ENCODE peak calls at places on chromosome 1, in four cellular contexts. B, O, K and W are unnamed samples.
A peak's percentile ranks its signal among the peaks of the same experiment; 100 is the strongest.

GRCh38 chr1:26290416-26291261 is 10.8 kb downstream of the SH3BGRL3 start:
- DNase-seq in B (peak; percentile 62), O (no peak), K (no peak), W (no peak)

GRCh38 chr1:245345191-245345884 is 190.6 kb downstream of the KIF26B start:
- DNase-seq in B (no peak), O (no peak), K (no peak), W (no peak)

GRCh38 chr1:227759345-227760300 is 24.4 kb downstream of the SNAP47 start:
- DNase-seq in B (peak; percentile 79), O (peak; percentile 96), K (peak; percentile 48), W (peak; percentile 60)

GRCh38 chr1:30981172-30981571 is 72.6 kb upstream of the SDC3 start:
- DNase-seq in B (no peak), O (no peak), K (no peak), W (no peak)

GRCh38 chr1:222326004-222326709 is 221.7 kb downstream of the HHIPL2 start:
- DNase-seq in B (no peak), O (no peak), K (no peak), W (no peak)

GRCh38 chr1:112727716-112728115 is 12.6 kb upstream of the PPM1J start:
- DNase-seq in B (no peak), O (no peak), K (no peak), W (no peak)

GRCh38 chr1:117289316-117289715 is 77.9 kb upstream of the MAN1A2 start:
- DNase-seq in B (no peak), O (no peak), K (no peak), W (no peak)

GRCh38 chr1:228497817-228498216 is 10.6 kb downstream of the RNF187 start:
- DNase-seq in B (no peak), O (no peak), K (no peak), W (no peak)

GRCh38 chr1:51600954-51601353 is 15.9 kb upstream of the OSBPL9 start:
- DNase-seq in B (no peak), O (no peak), K (no peak), W (no peak)

GRCh38 chr1:50820545-50820944 is 139.5 kb downstream of the FAF1 start:
- DNase-seq in B (no peak), O (no peak), K (no peak), W (no peak)

GRCh38 chr1:198909973-198910372 is 271.1 kb downstream of the PTPRC start:
- DNase-seq in B (no peak), O (no peak), K (no peak), W (no peak)

DNA sequence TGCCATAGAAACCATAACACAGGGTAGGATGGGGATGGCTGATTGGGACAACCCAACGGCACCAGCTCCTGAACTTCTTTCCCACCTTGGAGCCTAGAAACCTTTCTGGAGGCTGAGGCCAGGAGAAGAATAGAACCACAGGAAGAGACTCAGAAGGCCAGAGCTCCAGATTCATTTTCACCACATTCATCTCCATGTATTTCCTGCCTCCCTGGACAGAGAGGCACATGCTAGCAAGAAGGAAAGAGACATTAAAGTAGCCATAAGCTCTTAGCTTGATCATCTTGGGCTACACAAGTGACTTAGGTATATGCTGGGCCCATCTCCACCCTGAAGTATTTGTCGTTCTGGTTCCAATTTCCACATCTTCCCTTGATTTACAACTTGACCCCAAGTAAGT is 44.1 kb downstream of the PLXNA2 start:
- DNase-seq in B (no peak), O (no peak), K (no peak), W (no peak)
- H3K4me1 ChIP-seq in B (peaks cover 57% of the 10 kb centered on the region), O (peaks cover 11% of the 10 kb centered on the region), K (no peaks in the 10 kb centered on the region), W (peaks cover 53% of the 10 kb centered on the region)

DNA sequence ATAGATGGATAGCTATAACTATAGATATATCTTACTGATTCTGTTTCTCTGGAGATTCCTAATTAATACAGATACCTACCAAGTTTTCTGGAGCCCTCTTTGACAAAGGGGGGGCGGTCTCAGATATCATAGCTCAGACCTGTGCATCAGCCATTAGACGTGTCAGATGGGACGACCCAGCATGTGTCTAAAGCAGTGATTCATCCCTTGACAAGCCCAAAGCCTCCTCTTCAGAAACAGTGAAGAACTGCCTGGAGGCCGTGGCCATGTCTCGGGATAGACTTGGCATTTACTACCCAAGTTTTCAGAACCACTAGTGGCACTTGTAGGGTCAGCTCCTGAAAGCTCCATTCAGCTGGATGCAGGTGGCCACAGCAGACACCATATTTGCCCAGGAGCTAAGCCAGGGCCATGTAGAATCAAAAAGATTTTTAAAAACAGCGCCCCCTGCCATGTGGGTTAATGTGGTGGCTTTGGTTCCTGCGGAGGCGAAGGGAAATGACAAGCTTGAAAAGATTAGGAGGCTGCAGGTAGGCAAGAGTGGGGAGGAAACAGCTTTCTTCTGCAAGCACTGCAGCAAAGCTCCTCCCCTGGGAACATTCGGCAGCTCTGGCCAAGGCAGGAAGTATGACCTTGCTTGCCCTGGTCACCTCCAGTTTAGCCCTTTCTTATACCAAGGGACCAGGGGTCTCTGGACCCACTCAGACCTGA is 82.2 kb downstream of the FBXO2 start:
- DNase-seq in B (no peak), O (no peak), K (no peak), W (no peak)
- TF ChIP-seq CTCF in B (no peak), O (no peak), K (no peak), W (peak; percentile 26)

GRCh38 chr1:8118031-8118451 is 91.9 kb upstream of the ERRFI1 start:
- DNase-seq in B (no peak), O (no peak), K (no peak), W (no peak)

GRCh38 chr1:8122160-8122476 is 96.0 kb upstream of the ERRFI1 start:
- DNase-seq in B (no peak), O (peak; percentile 70), K (no peak), W (no peak)

GRCh38 chr1:8122477-8123407 is 96.6 kb upstream of the ERRFI1 start:
- DNase-seq in B (no peak), O (peak; percentile 82), K (no peak), W (no peak)

GRCh38 chr1:8121261-8122159 is 95.4 kb upstream of the ERRFI1 start:
- DNase-seq in B (no peak), O (peak; percentile 100), K (peak; percentile 61), W (no peak)

GRCh38 chr1:8120693-8121260 is 94.7 kb upstream of the ERRFI1 start:
- DNase-seq in B (no peak), O (no peak), K (no peak), W (no peak)
- H3K4me1 ChIP-seq in B (peaks cover 27% of the 10 kb centered on the region), O (peaks cover 29% of the 10 kb centered on the region), K (no peaks in the 10 kb centered on the region), W (peaks cover 44% of the 10 kb centered on the region)

DNA sequence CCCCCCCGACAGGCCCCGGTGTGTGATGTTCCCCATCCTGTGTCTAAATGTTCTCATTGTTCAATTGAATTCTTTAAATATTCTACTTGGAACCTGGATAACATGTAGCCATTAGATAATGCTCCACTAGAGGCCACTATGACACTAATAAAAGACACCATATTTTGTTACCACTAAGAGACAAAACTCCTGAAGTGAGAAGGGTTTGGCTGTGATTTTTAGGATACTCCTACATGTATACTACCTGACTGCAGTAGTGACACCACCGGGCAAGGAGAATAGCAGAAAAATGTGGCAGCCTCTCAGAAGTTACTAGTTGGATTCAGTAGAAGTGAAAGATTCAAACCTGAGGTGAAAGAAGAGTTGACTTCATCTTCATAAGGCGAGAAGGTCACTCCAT is 36.0 kb downstream of the F5 start:
- DNase-seq in B (no peak), O (peak; percentile 55), K (peak; percentile 21), W (no peak)
- TF ChIP-seq CTCF in B (peak; percentile 25), O (peak; percentile 50), K (no peak), W (peak; percentile 56)

GRCh38 chr1:20462397-20462796 is 23.6 kb downstream of the CAMK2N1 start:
- DNase-seq in B (no peak), O (no peak), K (no peak), W (no peak)
- H3K4me1 ChIP-seq in B (no peaks in the 10 kb centered on the region), O (no peaks in the 10 kb centered on the region), K (no peaks in the 10 kb centered on the region), W (no peaks in the 10 kb centered on the region)

DNA sequence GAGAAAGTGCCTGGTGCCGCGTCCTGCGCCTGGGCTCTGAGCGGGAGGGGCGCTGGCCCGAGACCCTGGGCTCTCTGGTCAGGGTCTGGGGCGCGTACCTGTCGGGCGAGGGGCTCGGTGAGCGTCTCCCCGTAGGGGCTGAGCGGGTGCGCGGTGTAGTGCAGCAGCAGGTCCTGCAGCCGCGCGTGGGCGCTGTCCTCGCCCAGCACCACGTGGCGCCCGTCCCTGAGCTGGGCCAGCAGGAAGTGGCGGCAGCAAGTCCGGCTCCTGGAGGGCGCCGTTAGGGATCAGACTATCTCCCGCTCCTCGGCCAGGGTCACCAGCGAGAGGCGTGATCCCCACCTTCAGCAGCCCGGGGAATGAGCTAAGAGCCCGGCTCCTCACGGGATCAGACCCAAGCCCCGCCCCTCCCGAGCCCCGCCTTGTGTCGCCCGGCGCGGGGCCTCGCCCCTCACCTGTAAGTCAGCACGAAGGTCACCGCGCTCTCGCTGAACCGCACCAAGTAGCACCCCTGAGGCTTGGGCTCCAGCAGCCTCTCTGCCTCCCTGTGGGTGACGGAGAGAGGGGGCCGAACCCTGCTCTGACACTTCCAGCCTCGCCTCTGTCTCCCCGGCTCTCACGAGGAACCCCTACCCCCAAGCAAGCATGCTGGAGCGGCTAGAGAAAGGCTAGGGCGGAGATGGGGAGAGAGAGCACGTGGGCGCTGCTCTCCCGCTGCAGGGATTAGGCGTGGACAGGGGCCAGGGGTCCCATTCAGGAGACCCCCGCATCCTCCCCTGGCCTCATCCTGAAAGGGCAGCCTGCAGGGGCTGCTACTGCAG is 2.7 kb downstream of the SH2D2A start:
- DNase-seq in B (peak; percentile 74), O (peak; percentile 37), K (peak; percentile 43), W (peak; percentile 67)
- TF ChIP-seq CTCF in B (peak; percentile 57), O (peak; percentile 58), K (peak; percentile 76), W (peak; percentile 67)

DNA sequence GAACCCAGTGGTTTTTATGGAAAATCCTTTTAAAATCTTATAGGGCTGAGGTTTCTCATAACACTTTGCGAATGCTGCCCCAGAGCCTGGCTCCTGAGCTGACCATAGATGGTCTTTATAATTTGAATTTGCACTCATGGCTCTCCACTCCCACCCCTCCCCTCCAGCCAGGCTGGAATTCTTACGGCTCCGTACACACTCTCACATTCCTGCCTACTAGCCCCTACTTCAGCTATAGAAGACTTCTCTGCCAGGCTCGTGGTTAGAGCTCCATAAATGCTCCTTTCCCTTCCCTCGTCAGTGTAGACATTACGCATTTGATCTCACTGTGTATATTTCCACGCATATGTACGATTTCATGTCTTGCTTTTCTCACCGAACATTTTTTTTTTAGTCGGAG is 5.4 kb upstream of the HSPG2 start:
- DNase-seq in B (no peak), O (no peak), K (no peak), W (no peak)
- H3K4me1 ChIP-seq in B (peaks cover 83% of the 10 kb centered on the region), O (peaks cover 18% of the 10 kb centered on the region), K (peaks cover 4% of the 10 kb centered on the region), W (peaks cover 90% of the 10 kb centered on the region)

GRCh38 chr1:105100102-105100501 is 1350.4 kb downstream of the AMY1C start:
- DNase-seq in B (no peak), O (no peak), K (no peak), W (no peak)
- TF ChIP-seq CTCF in B (no peak), O (no peak), K (no peak), W (no peak)

DNA sequence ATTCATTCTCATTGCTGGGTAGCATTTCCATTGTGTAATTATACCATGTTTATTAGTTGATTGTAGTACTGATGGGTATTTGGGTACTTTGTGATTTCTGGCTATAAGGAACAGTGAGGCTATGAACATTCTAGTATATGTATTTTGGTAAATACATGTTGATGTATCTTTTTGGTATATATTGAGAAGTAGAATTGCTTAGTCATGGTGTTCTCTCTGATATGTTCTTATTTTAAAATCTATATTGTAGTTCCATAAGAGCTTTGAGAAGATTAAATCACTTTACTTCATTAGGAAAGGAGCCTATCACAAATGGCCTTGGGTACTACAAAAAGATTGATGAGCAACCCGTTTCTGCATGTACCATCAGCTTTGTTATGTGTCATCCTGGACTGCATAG is 13.4 kb downstream of the MIXL1 start:
- DNase-seq in B (no peak), O (no peak), K (no peak), W (no peak)
- H3K4me1 ChIP-seq in B (no peaks in the 10 kb centered on the region), O (no peaks in the 10 kb centered on the region), K (no peaks in the 10 kb centered on the region), W (no peaks in the 10 kb centered on the region)